ENCODE peak calls at places on chromosomes 2 and 18, in six cellular contexts. One of them, this sample, is unnamed.

GRCh38 chr2:121213386-121213785 is 71.6 kb downstream of the TFCP2L1 start:
- DNase-seq in CD8-positive, alpha-beta memory T cell: no peak
- DNase-seq in IMR-90: no peak
- DNase-seq in T-helper 2 cell treated with Interferon-gamma antibody and Interleukin-4, amounts not matched to agents 5 μg/mL and 100 μg/mL, for 36 hours: no peak
- DNase-seq in GM06990: no peak
- DNase-seq in activated naive CD4-positive, alpha-beta T cell treated with Interleukin-2 at 50 U/mL for 16 hours: no peak
- DNase-seq in this sample: no peak

GRCh38 chr2:207162319-207162718 is 3.4 kb downstream of the KLF7 start:
- DNase-seq in IMR-90: no peak
- DNase-seq in T-helper 2 cell treated with Interferon-gamma antibody and Interleukin-4, amounts not matched to agents 5 μg/mL and 100 μg/mL, for 36 hours: no peak
- DNase-seq in activated naive CD4-positive, alpha-beta T cell treated with Interleukin-2 at 50 U/mL for 16 hours: no peak
- DNase-seq in CD8-positive, alpha-beta memory T cell: no peak
- DNase-seq in GM06990: no peak
- DNase-seq in this sample: no peak

GRCh38 chr2:143152219-143152618 is 23.0 kb downstream of the ARHGAP15 start:
- DNase-seq in GM06990: no peak
- DNase-seq in IMR-90: no peak
- DNase-seq in CD8-positive, alpha-beta memory T cell: no peak
- DNase-seq in T-helper 2 cell treated with Interferon-gamma antibody and Interleukin-4, amounts not matched to agents 5 μg/mL and 100 μg/mL, for 36 hours: no peak
- DNase-seq in activated naive CD4-positive, alpha-beta T cell treated with Interleukin-2 at 50 U/mL for 16 hours: no peak
- DNase-seq in this sample: no peak

GRCh38 chr18:13416848-13417247 is 198.3 kb downstream of the LDLRAD4 start:
- DNase-seq in activated naive CD4-positive, alpha-beta T cell treated with Interleukin-2 at 50 U/mL for 16 hours: no peak
- DNase-seq in T-helper 2 cell treated with Interferon-gamma antibody and Interleukin-4, amounts not matched to agents 5 μg/mL and 100 μg/mL, for 36 hours: no peak
- DNase-seq in GM06990: no peak
- DNase-seq in IMR-90: no peak
- DNase-seq in CD8-positive, alpha-beta memory T cell: no peak
- DNase-seq in this sample: no peak

GRCh38 chr2:81835318-81836000 is 1530.9 kb upstream of the LRRTM1 start:
- DNase-seq in activated naive CD4-positive, alpha-beta T cell treated with Interleukin-2 at 50 U/mL for 16 hours: no peak
- DNase-seq in T-helper 2 cell treated with Interferon-gamma antibody and Interleukin-4, amounts not matched to agents 5 μg/mL and 100 μg/mL, for 36 hours: no peak
- DNase-seq in CD8-positive, alpha-beta memory T cell: no peak
- DNase-seq in GM06990: no peak
- DNase-seq in IMR-90: no peak
- DNase-seq in this sample: no peak

GRCh38 chr18:40072761-40073160 is 1882.3 kb upstream of the PIK3C3 start:
- DNase-seq in activated naive CD4-positive, alpha-beta T cell treated with Interleukin-2 at 50 U/mL for 16 hours: no peak
- DNase-seq in GM06990: no peak
- DNase-seq in IMR-90: no peak
- DNase-seq in CD8-positive, alpha-beta memory T cell: no peak
- DNase-seq in T-helper 2 cell treated with Interferon-gamma antibody and Interleukin-4, amounts not matched to agents 5 μg/mL and 100 μg/mL, for 36 hours: no peak
- DNase-seq in this sample: no peak

GRCh38 chr2:18232731-18233438 is 327.6 kb downstream of the RDH14 start:
- DNase-seq in T-helper 2 cell treated with Interferon-gamma antibody and Interleukin-4, amounts not matched to agents 5 μg/mL and 100 μg/mL, for 36 hours: no peak
- DNase-seq in CD8-positive, alpha-beta memory T cell: no peak
- DNase-seq in GM06990: no peak
- DNase-seq in activated naive CD4-positive, alpha-beta T cell treated with Interleukin-2 at 50 U/mL for 16 hours: no peak
- DNase-seq in IMR-90: peak
- DNase-seq in this sample: no peak

GRCh38 chr2:158665536-158666302 is 129.4 kb upstream of the DAPL1 start:
- DNase-seq in GM06990: no peak
- DNase-seq in CD8-positive, alpha-beta memory T cell: no peak
- DNase-seq in T-helper 2 cell treated with Interferon-gamma antibody and Interleukin-4, amounts not matched to agents 5 μg/mL and 100 μg/mL, for 36 hours: no peak
- DNase-seq in activated naive CD4-positive, alpha-beta T cell treated with Interleukin-2 at 50 U/mL for 16 hours: no peak
- DNase-seq in IMR-90: peak
- DNase-seq in this sample: no peak

GRCh38 chr2:67854798-67855197 is 208.0 kb downstream of the C1D start:
- DNase-seq in CD8-positive, alpha-beta memory T cell: no peak
- DNase-seq in T-helper 2 cell treated with Interferon-gamma antibody and Interleukin-4, amounts not matched to agents 5 μg/mL and 100 μg/mL, for 36 hours: no peak
- DNase-seq in GM06990: no peak
- DNase-seq in IMR-90: no peak
- DNase-seq in activated naive CD4-positive, alpha-beta T cell treated with Interleukin-2 at 50 U/mL for 16 hours: no peak
- DNase-seq in this sample: no peak

GRCh38 chr2:238403632-238404405 is 22.9 kb upstream of the ASB1 start:
- DNase-seq in IMR-90: no peak
- DNase-seq in GM06990: no peak
- DNase-seq in activated naive CD4-positive, alpha-beta T cell treated with Interleukin-2 at 50 U/mL for 16 hours: no peak
- DNase-seq in T-helper 2 cell treated with Interferon-gamma antibody and Interleukin-4, amounts not matched to agents 5 μg/mL and 100 μg/mL, for 36 hours: no peak
- DNase-seq in CD8-positive, alpha-beta memory T cell: no peak
- DNase-seq in this sample: no peak

GRCh38 chr2:69753659-69754350 is 11.9 kb downstream of the ANXA4 start:
- DNase-seq in activated naive CD4-positive, alpha-beta T cell treated with Interleukin-2 at 50 U/mL for 16 hours: no peak
- DNase-seq in T-helper 2 cell treated with Interferon-gamma antibody and Interleukin-4, amounts not matched to agents 5 μg/mL and 100 μg/mL, for 36 hours: no peak
- DNase-seq in GM06990: no peak
- DNase-seq in IMR-90: no peak
- DNase-seq in CD8-positive, alpha-beta memory T cell: no peak
- DNase-seq in this sample: no peak